ENCODE peak calls at places on chromosomes 11 and 22, in ten cellular contexts. D, S, G, K, A, B, C, H, R and Q are unnamed samples.

GRCh38 chr11:57320719-57321387 is 3.9 kb downstream of the TNKS1BP1 start:
- DNase-seq in D (peak; percentile 70), S (no peak), G (peak; percentile 69), K (no peak), A (no peak), B (peak; percentile 64), C (no peak), H (no peak), R (no peak), Q (no peak)

GRCh38 chr11:126290887-126291286 is 8.0 kb downstream of the TIRAP start:
- DNase-seq in D (no peak), S (no peak), G (no peak), K (no peak), A (no peak), B (no peak), C (no peak), H (no peak), R (no peak), Q (no peak)

GRCh38 chr11:28581286-28582242 is 473.4 kb downstream of the METTL15 start:
- DNase-seq in D (no peak), S (no peak), G (no peak), K (peak; percentile 46), A (peak; percentile 88), B (no peak), C (peak; percentile 85), H (peak; percentile 26), R (no peak), Q (peak; percentile 36)

GRCh38 chr22:26514419-26515161 is 2.3 kb upstream of the TFIP11 start:
- DNase-seq in D (no peak), S (no peak), G (no peak), K (no peak), A (no peak), B (no peak), C (no peak), H (no peak), R (no peak), Q (no peak)

GRCh38 chr22:45164217-45165123 is 745 bp downstream of the NUP50 start:
- DNase-seq in D (peak; percentile 34), S (no peak), G (peak; percentile 45), K (no peak), A (no peak), B (peak; percentile 12), C (peak; percentile 16), H (peak; percentile 23), R (peak; percentile 38), Q (peak; percentile 20)

GRCh38 chr11:134944986-134945385 is 532.9 kb upstream of the B3GAT1 start:
- DNase-seq in D (no peak), S (no peak), G (no peak), K (no peak), A (no peak), B (no peak), C (no peak), H (no peak), R (no peak), Q (no peak)

GRCh38 chr11:131760191-131760951 is 390.0 kb downstream of the NTM start:
- DNase-seq in D (no peak), S (no peak), G (no peak), K (peak; percentile 96), A (peak; percentile 78), B (peak; percentile 20), C (peak; percentile 91), H (peak; percentile 51), R (no peak), Q (no peak)

GRCh38 chr11:70423523-70424505 is 25.5 kb downstream of the CTTN start:
- DNase-seq in D (no peak), S (peak; percentile 20), G (no peak), K (peak; percentile 37), A (peak; percentile 90), B (peak; percentile 39), C (peak; percentile 95), H (peak; percentile 70), R (no peak), Q (no peak)

GRCh38 chr11:70734379-70734778 is 336.1 kb downstream of the CTTN start:
- DNase-seq in D (no peak), S (no peak), G (no peak), K (no peak), A (no peak), B (no peak), C (no peak), H (no peak), R (no peak), Q (no peak)

GRCh38 chr11:20719821-20720220 is 50.4 kb downstream of the NELL1 start:
- DNase-seq in D (no peak), S (no peak), G (no peak), K (no peak), A (no peak), B (no peak), C (no peak), H (no peak), R (no peak), Q (no peak)

DNA sequence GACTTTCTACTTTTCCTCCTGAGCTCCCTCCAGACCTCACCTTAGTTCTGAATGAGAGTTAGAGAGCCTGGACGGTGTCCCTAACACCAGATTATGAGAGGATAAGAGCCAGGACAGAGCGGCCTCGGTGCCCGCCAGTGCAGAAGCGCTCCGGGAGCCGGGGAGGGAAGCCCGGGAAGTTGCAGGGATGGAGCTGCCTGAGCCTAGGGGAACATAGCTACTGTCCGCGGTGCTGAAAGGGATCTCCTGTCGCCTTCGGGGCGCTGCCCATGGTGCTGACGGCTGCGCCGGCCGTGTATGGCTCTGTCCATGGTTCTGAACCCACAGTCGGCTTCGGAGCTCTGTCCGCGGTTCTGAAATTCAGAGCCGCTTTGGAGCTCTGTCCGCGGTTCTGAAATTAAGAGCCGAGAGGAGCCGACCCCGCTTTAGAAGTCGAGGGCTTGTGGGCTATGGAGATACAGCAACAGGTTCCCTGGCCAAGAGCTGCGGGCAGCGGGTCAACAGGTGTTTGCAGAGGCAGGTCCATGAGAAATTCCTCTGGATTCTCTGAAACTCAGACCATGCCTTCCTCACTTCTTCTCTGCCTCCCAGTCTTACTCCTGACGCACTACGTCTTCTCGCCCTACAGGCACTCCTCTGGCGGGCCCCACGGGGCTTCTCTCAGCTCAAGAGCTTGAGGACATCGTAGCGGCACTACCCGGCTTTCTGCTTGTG is 814 bp downstream of the NPAS4 start:
- DNase-seq in D (peak; percentile 94), S (peak; percentile 84), G (peak; percentile 90), K (peak; percentile 67), A (peak; percentile 83), B (peak; percentile 94), C (peak; percentile 86), H (peak; percentile 91), R (peak; percentile 90), Q (peak; percentile 87)
- TF ChIP-seq CTCF in D (peak; percentile 23), S (no peak), G (no peak), K (no peak), A (no peak), B (no peak), C (no peak), H (no peak), R (no peak), Q (no peak)

DNA sequence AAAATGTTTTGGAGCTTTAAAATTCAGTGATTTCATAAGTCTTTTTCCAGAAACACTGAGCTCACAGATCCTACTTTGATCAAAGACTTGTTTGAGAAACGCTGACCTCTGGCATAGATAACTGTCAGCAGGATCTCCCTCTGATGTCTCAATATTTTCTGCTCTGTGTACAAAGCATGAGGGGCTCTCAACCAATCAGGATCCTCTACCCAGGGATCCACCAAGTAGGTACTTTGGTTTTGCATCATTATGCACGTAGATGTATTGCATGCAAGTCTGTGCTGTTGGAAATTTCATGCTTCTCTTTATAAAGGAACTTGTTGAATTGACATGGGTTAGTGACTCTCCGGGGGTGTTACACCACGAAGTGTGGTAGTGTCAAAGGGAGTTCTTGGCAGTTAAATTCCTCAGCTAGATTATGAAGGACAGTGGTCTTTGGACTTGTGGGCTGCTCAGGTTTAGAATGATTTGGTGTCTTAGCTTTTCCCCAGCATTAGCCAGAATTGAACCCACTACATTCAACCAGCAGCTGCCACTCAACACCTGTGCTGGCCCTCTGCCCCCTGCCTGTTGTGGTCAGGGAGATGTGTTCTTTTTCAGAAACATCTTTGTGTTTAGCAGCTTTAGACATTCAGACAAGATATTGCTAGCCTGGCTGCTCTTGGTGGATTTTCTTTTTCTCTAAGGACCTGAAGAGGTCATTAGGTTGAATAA is 1.7 kb upstream of the DIXDC1 start:
- DNase-seq in D (no peak), S (no peak), G (no peak), K (no peak), A (no peak), B (no peak), C (peak; percentile 86), H (peak; percentile 52), R (peak; percentile 27), Q (no peak)
- H3K4me3 ChIP-seq in D (no peak overlapping the region), S (no peak overlapping the region), G (no peak overlapping the region), K (no peak overlapping the region), A (no peak overlapping the region), B (no peak overlapping the region), C (no peak overlapping the region), H (no peak overlapping the region), R (peak overlapping the region; percentile 70), Q (no peak overlapping the region)

GRCh38 chr22:42717197-42717967 is 3.3 kb downstream of the A4GALT start:
- DNase-seq in D (no peak), S (peak; percentile 66), G (no peak), K (no peak), A (no peak), B (no peak), C (peak; percentile 45), H (peak; percentile 31), R (peak; percentile 72), Q (peak; percentile 73)

GRCh38 chr22:42719656-42720262 is 911 bp downstream of the A4GALT start:
- DNase-seq in D (no peak), S (no peak), G (no peak), K (no peak), A (no peak), B (no peak), C (no peak), H (no peak), R (peak; percentile 72), Q (peak; percentile 26)

GRCh38 chr22:42720263-42721044 is at the start of gene A4GALT:
- DNase-seq in D (no peak), S (no peak), G (no peak), K (no peak), A (no peak), B (no peak), C (no peak), H (no peak), R (peak; percentile 61), Q (no peak)

GRCh38 chr22:42721045-42721434 is 370 bp upstream of the A4GALT start:
- DNase-seq in D (no peak), S (no peak), G (no peak), K (no peak), A (no peak), B (no peak), C (no peak), H (peak; percentile 27), R (no peak), Q (no peak)

DNA sequence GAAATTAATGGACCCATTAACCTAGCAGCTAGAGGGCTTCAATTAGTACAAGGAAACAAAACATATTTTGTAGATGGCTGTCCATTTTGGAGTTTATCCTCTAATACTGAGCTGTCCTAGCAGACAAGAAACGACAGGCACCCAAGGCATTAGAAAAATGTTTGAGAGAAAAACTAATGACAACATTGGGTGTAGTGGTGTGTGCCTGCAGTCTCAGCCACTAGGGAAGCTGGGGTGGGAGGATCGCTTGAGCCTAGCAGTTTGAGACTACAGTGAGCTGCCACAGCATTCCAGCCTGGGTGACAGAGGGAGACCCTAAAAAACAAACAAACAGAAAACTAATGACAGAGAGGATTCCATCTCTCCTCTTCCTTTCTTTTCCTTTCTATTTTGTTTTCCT is 1.5 kb downstream of the A4GALT start:
- DNase-seq in D (no peak), S (no peak), G (no peak), K (no peak), A (no peak), B (no peak), C (no peak), H (peak; percentile 43), R (peak; percentile 57), Q (peak; percentile 55)
- TF ChIP-seq CTCF in D (peak; percentile 11), S (no peak), G (no peak), K (no peak), A (no peak), B (no peak), C (no peak), H (peak; percentile 39), R (peak; percentile 32), Q (peak; percentile 24)

GRCh38 chr11:36565033-36565610 is 2.7 kb upstream of the RAG1 start:
- DNase-seq in D (no peak), S (no peak), G (no peak), K (no peak), A (no peak), B (no peak), C (no peak), H (no peak), R (no peak), Q (no peak)
- H3K4me3 ChIP-seq in D (peak overlapping the region; percentile 43), S (peak overlapping the region; percentile 30), G (no peak overlapping the region), K (no peak overlapping the region), A (no peak overlapping the region), B (no peak overlapping the region), C (no peak overlapping the region), H (no peak overlapping the region), R (no peak overlapping the region), Q (no peak overlapping the region)